ENCODE peak calls at places on chromosome 12, in four cellular contexts. K is psoas muscle, U is mesendoderm, C is breast epithelium. E is an unnamed sample. For H3K4me1, the result is how much of the 10 kb centered on the place peaks cover.

GRCh38 chr12:127351481-127352010 is 915.4 kb upstream of the TMEM132C start:
- DNase-seq in K (no peak), U (no peak), C (no peak), E (no peak)

GRCh38 chr12:48690990-48691389 is 9.0 kb upstream of the KANSL2 start:
- DNase-seq in K (no peak), U (no peak), C (no peak), E (no peak)

GRCh38 chr12:64091186-64091585 is 130.9 kb downstream of the KICS2 start:
- DNase-seq in K (no peak), U (no peak), C (no peak), E (no peak)

GRCh38 chr12:104469066-104469465 is 12.3 kb downstream of the CHST11 start:
- DNase-seq in K (no peak), U (no peak), C (no peak), E (no peak)

GRCh38 chr12:85092814-85093370 is 56.7 kb downstream of the LRRIQ1 start:
- DNase-seq in K (no peak), U (no peak), C (no peak), E (no peak)

GRCh38 chr12:23140710-23141109 is 515.7 kb downstream of the ETNK1 start:
- DNase-seq in K (no peak), U (no peak), C (no peak), E (no peak)

GRCh38 chr12:120367924-120368788 is 808 bp downstream of the MSI1 start:
- DNase-seq in K (peak), U (peak), C (no peak), E (no peak)

GRCh38 chr12:128876559-128876958 is 23.3 kb downstream of the GLT1D1 start:
- DNase-seq in K (no peak), U (no peak), C (no peak), E (no peak)

GRCh38 chr12:119444462-119445044 is 110.0 kb downstream of the CCDC60 start:
- DNase-seq in K (peak), U (peak), C (no peak), E (no peak)

GRCh38 chr12:114681149-114681849 is 2.7 kb downstream of the TBX3 start:
- DNase-seq in K (peak), U (no peak), C (no peak), E (no peak)

GRCh38 chr12:51593539-51593938 is 2.5 kb downstream of the SCN8A start:
- DNase-seq in K (no peak), U (peak), C (no peak), E (no peak)

GRCh38 chr12:92503977-92504966 is 198.5 kb upstream of the PLEKHG7 start:
- DNase-seq in K (peak), U (no peak), C (no peak), E (no peak)

GRCh38 chr12:47942327-47943230 is 20.8 kb upstream of the TMEM106C start:
- DNase-seq in K (no peak), U (peak), C (no peak), E (peak)

GRCh38 chr12:66438601-66439000 is 136.3 kb downstream of the HELB start:
- DNase-seq in K (no peak), U (peak), C (no peak), E (no peak)

GRCh38 chr12:24738436-24738835 is 210.5 kb downstream of the BCAT1 start:
- DNase-seq in K (no peak), U (no peak), C (no peak), E (no peak)

GRCh38 chr12:25135531-25136154 is 59.3 kb downstream of the DNAI7 start:
- DNase-seq in K (no peak), U (peak), C (no peak), E (no peak)

GRCh38 chr12:46952880-46953517 is 126.4 kb upstream of the PCED1B start:
- DNase-seq in K (no peak), U (no peak), C (no peak), E (no peak)

GRCh38 chr12:89461649-89462612 is 62.7 kb downstream of the GALNT4 start:
- DNase-seq in K (no peak), U (peak), C (no peak), E (no peak)

GRCh38 chr12:28578361-28578760 is 388.1 kb downstream of the CCDC91 start:
- DNase-seq in K (no peak), U (no peak), C (no peak), E (no peak)

GRCh38 chr12:15534322-15534721 is 212.0 kb downstream of the PTPRO start:
- DNase-seq in K (no peak), U (no peak), C (no peak), E (peak)

GRCh38 chr12:47991592-47991991 is 12.7 kb downstream of the COL2A1 start:
- DNase-seq in K (no peak), U (no peak), C (no peak), E (no peak)

GRCh38 chr12:62647586-62647985 is 181.0 kb downstream of the MON2 start:
- DNase-seq in K (peak), U (no peak), C (peak), E (no peak)

GRCh38 chr12:114614040-114614439 is 69.9 kb downstream of the TBX3 start:
- DNase-seq in K (no peak), U (no peak), C (no peak), E (no peak)

GRCh38 chr12:124019115-124019514 is 46.1 kb downstream of the ZNF664 start:
- DNase-seq in K (no peak), U (no peak), C (no peak), E (no peak)

GRCh38 chr12:981176-981828 is 9.7 kb upstream of the ERC1 start:
- DNase-seq in K (no peak), U (no peak), C (no peak), E (no peak)

GRCh38 chr12:54162741-54163140 is 26.0 kb downstream of the SMUG1 start:
- DNase-seq in K (no peak), U (no peak), C (no peak), E (no peak)

GRCh38 chr12:22656376-22656775 is 31.4 kb downstream of the ETNK1 start:
- DNase-seq in K (no peak), U (no peak), C (no peak), E (no peak)

GRCh38 chr12:57523706-57524614 is 1.3 kb downstream of the MBD6 start:
- DNase-seq in K (no peak), U (no peak), C (no peak), E (no peak)

GRCh38 chr12:49187184-49187583 is 1.7 kb downstream of the TUBA1A start:
- DNase-seq in K (peak), U (no peak), C (peak), E (no peak)

GRCh38 chr12:106633451-106633823 is 50.6 kb downstream of the RFX4 start:
- DNase-seq in K (no peak), U (no peak), C (no peak), E (no peak)

GRCh38 chr12:55019784-55020183 is at the start of gene NEUROD4:
- DNase-seq in K (no peak), U (peak), C (no peak), E (no peak)

GRCh38 chr12:14771651-14772137 is 31.6 kb downstream of the WBP11 start:
- DNase-seq in K (no peak), U (peak), C (no peak), E (peak)

GRCh38 chr12:11839093-11839641 is 189.7 kb downstream of the ETV6 start:
- DNase-seq in K (peak), U (peak), C (no peak), E (no peak)

GRCh38 chr12:34207858-34208257 is 185.6 kb downstream of the ALG10 start:
- DNase-seq in K (no peak), U (no peak), C (no peak), E (no peak)

GRCh38 chr12:93167841-93168492 is 209.8 kb upstream of the NUDT4 start:
- DNase-seq in K (no peak), U (peak), C (no peak), E (no peak)

GRCh38 chr12:51320695-51321320 is 3.2 kb downstream of the BIN2 start:
- DNase-seq in K (no peak), U (peak), C (no peak), E (no peak)

GRCh38 chr12:40473979-40474378 is 218.3 kb upstream of the CNTN1 start:
- DNase-seq in K (no peak), U (no peak), C (no peak), E (no peak)

GRCh38 chr12:47824198-47824597 is 4.5 kb upstream of the HDAC7 start:
- DNase-seq in K (no peak), U (no peak), C (no peak), E (no peak)

GRCh38 chr12:94690199-94690695 is 39.9 kb upstream of the TMCC3 start:
- DNase-seq in K (no peak), U (no peak), C (no peak), E (no peak)
- H3K4me3 ChIP-seq in K (peak), U (no peak), C (peak), E (no peak)

DNA sequence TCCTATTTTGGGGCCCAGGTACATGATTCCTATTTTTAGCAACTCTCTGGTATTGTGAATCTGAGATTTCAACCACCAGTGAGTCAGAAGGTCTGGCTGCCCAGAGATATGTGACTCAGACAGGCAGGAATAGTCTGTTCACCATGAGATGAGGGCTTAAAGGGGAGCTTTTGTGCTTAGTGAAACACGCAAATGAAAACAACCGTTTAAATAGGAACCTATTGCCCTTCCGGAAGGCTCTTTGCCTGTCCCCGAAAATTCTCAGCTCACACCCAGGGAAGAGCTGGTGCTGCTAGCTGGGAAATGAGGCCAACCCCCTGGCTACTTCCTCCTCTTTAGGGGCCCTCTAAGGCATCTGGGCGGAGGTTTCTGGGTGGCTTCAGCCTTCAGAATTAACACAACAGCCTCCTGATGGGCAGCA is 283.6 kb downstream of the CACNA1C start:
- DNase-seq in K (no peak), U (peak), C (no peak), E (no peak)
- H3K4me1 ChIP-seq in K (half or more), U (under half), C (under half), E (under half)

DNA sequence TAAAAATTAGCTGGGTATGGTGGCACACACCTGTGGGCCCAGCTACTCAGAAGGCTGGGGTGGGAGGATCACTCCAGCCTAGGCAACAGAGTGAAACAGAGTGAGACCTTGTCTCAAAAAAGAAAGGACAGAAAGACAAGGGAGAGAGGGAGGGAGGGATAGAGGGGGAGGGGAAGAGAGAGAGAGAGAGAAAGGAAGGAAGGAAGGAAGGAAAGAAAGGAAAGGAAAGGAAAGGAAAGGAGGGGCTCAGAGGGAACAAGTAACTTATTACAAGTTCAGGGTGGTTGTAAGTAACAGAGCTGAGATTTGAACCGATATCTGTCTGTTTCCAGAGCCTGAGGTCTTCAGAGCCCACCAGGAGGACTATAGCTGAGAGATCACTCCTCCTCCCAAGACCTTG is 8.3 kb downstream of the IFFO1 start:
- DNase-seq in K (peak), U (no peak), C (no peak), E (no peak)
- H3K4me3 ChIP-seq in K (no peak), U (no peak), C (no peak), E (no peak)

DNA sequence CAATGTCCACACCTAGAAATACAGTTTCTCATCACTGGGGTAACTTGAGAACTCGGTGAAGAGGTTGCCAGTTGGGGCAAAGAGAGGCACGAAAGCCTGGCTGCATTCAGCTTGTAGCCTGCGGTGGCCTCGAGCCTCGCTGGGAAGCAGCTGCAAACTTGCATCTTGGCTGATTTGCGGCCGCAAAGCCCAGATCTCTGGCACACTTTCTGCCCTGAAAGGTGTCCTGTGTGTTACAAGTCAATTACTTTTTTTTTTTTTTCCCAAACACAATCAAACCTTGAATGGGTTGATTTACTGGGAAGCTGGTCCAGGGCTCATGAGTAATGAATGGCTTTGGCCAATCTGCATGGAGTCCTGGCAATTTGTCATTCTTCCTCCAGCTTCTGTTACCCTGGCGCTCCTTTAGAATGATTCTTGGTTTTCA is 6.5 kb downstream of the BCL7A start:
- DNase-seq in K (no peak), U (no peak), C (no peak), E (no peak)
- H3K4me1 ChIP-seq in K (half or more), U (under half), C (under half), E (under half)

GRCh38 chr12:88417531-88417930 is 162.7 kb downstream of the KITLG start:
- DNase-seq in K (no peak), U (no peak), C (no peak), E (no peak)
- H3K4me3 ChIP-seq in K (no peak), U (no peak), C (no peak), E (no peak)

GRCh38 chr12:132026796-132027500 is 77.2 kb downstream of the EP400 start:
- DNase-seq in K (no peak), U (no peak), C (no peak), E (no peak)

GRCh38 chr12:132024758-132025157 is 75.0 kb downstream of the EP400 start:
- DNase-seq in K (no peak), U (no peak), C (no peak), E (no peak)

GRCh38 chr12:132023658-132024057 is 73.9 kb downstream of the EP400 start:
- DNase-seq in K (no peak), U (no peak), C (no peak), E (no peak)

GRCh38 chr12:132026061-132026795 is 76.5 kb downstream of the EP400 start:
- DNase-seq in K (no peak), U (no peak), C (no peak), E (no peak)

GRCh38 chr12:132025526-132025925 is 75.8 kb downstream of the EP400 start:
- DNase-seq in K (no peak), U (no peak), C (no peak), E (no peak)
- H3K4me1 ChIP-seq in K (under half), U (under half), C (under half), E (under half)

GRCh38 chr12:10067942-10068341 is 30.8 kb downstream of the CLEC1A start:
- DNase-seq in K (no peak), U (no peak), C (no peak), E (no peak)
- H3K4me3 ChIP-seq in K (no peak), U (no peak), C (no peak), E (no peak)

GRCh38 chr12:108568653-108569154 is 6.3 kb downstream of the ISCU start:
- DNase-seq in K (no peak), U (no peak), C (no peak), E (peak)
- H3K4me1 ChIP-seq in K (under half), U (under half), C (under half), E (under half)

E was measured in naive thymus-derived CD4-positive, alpha-beta T cell.